ENCODE peak calls at places on chromosomes 16 and 17, in six cellular contexts. N is upper lobe of left lung, B is cardiac muscle cell, V is colonic mucosa, R is transverse colon, P is aorta. E is an unnamed sample.

GRCh38 chr17:47265983-47266541 is 12.4 kb downstream of the ITGB3 start:
- DNase-seq in N (no peak), B (no peak), V (no peak), R (peak; percentile 32), P (no peak), E (no peak)

GRCh38 chr17:67374329-67375053 is 2.6 kb upstream of the PITPNC1 start:
- DNase-seq in N (peak; percentile 88), B (peak; percentile 90), V (peak; percentile 88), R (peak; percentile 87), P (peak; percentile 92), E (peak; percentile 89)

GRCh38 chr16:55152875-55153390 is 171.1 kb upstream of the IRX6 start:
- DNase-seq in N (no peak), B (no peak), V (no peak), R (no peak), P (no peak), E (no peak)

GRCh38 chr17:2685696-2686095 is 25.9 kb downstream of the CLUH start:
- DNase-seq in N (peak; percentile 75), B (no peak), V (peak; percentile 15), R (no peak), P (no peak), E (no peak)

GRCh38 chr16:80120899-80121521 is 419.8 kb upstream of the DYNLRB2 start:
- DNase-seq in N (no peak), B (no peak), V (no peak), R (no peak), P (no peak), E (no peak)

GRCh38 chr16:71626018-71626857 is at the start of gene MARVELD3:
- DNase-seq in N (peak; percentile 97), B (peak; percentile 24), V (peak; percentile 93), R (peak; percentile 94), P (peak; percentile 52), E (peak; percentile 89)

GRCh38 chr17:72926171-72926570 is 166.3 kb downstream of the SLC39A11 start:
- DNase-seq in N (no peak), B (no peak), V (no peak), R (no peak), P (no peak), E (no peak)

GRCh38 chr17:14737984-14738651 is 437.2 kb downstream of the HS3ST3B1 start:
- DNase-seq in N (peak; percentile 75), B (no peak), V (no peak), R (peak; percentile 49), P (peak; percentile 71), E (peak; percentile 65)

GRCh38 chr17:2292100-2292499 is 11.5 kb downstream of the SMG6 start:
- DNase-seq in N (no peak), B (peak; percentile 16), V (no peak), R (no peak), P (no peak), E (no peak)

GRCh38 chr17:64118452-64118979 is 11.4 kb downstream of the ERN1 start:
- DNase-seq in N (no peak), B (peak; percentile 26), V (peak; percentile 36), R (peak; percentile 32), P (peak; percentile 58), E (no peak)

GRCh38 chr16:53744449-53744848 is 40.5 kb downstream of the FTO start:
- DNase-seq in N (no peak), B (no peak), V (no peak), R (no peak), P (no peak), E (no peak)

GRCh38 chr16:76535-77272 is 1.3 kb upstream of the MPG start:
- DNase-seq in N (peak; percentile 84), B (no peak), V (peak; percentile 83), R (peak; percentile 71), P (peak; percentile 90), E (peak; percentile 85)

GRCh38 chr16:65054457-65054856 is 67.4 kb downstream of the CDH11 start:
- DNase-seq in N (no peak), B (no peak), V (no peak), R (no peak), P (no peak), E (no peak)

GRCh38 chr17:64546716-64547115 is 39.9 kb downstream of the CEP95 start:
- DNase-seq in N (no peak), B (no peak), V (no peak), R (no peak), P (no peak), E (no peak)

GRCh38 chr17:30290696-30291570 is 811 bp downstream of the BLMH start:
- DNase-seq in N (peak; percentile 89), B (peak; percentile 58), V (peak; percentile 72), R (peak; percentile 58), P (peak; percentile 50), E (peak; percentile 68)

GRCh38 chr17:43576563-43577229 is 30.6 kb upstream of the ETV4 start:
- DNase-seq in N (no peak), B (peak; percentile 79), V (peak; percentile 76), R (peak; percentile 75), P (peak; percentile 74), E (peak; percentile 76)

GRCh38 chr17:58352843-58353719 is 1.1 kb upstream of the SUPT4H1 start:
- DNase-seq in N (no peak), B (peak; percentile 83), V (no peak), R (peak; percentile 57), P (peak; percentile 65), E (peak; percentile 59)

GRCh38 chr17:41048441-41048840 is 1.3 kb upstream of the KRTAP2-1 start:
- DNase-seq in N (no peak), B (no peak), V (no peak), R (no peak), P (no peak), E (no peak)

GRCh38 chr17:66726846-66727245 is 108.1 kb upstream of the CACNG5 start:
- DNase-seq in N (no peak), B (no peak), V (no peak), R (no peak), P (no peak), E (no peak)

GRCh38 chr17:41453069-41453468 is 12.3 kb upstream of the KRT38 start:
- DNase-seq in N (no peak), B (no peak), V (no peak), R (no peak), P (no peak), E (no peak)

GRCh38 chr17:50049636-50050035 is 6.3 kb upstream of the ITGA3 start:
- DNase-seq in N (no peak), B (no peak), V (no peak), R (no peak), P (no peak), E (no peak)

GRCh38 chr17:50347087-50347893 is 1.4 kb downstream of the XYLT2 start:
- DNase-seq in N (peak; percentile 44), B (no peak), V (no peak), R (no peak), P (no peak), E (peak; percentile 36)

GRCh38 chr16:82451449-82451848 is 175.3 kb upstream of the CDH13 start:
- DNase-seq in N (no peak), B (no peak), V (no peak), R (no peak), P (no peak), E (no peak)

GRCh38 chr17:48483004-48483403 is 47.8 kb downstream of the HOXB1 start:
- DNase-seq in N (peak; percentile 24), B (no peak), V (no peak), R (no peak), P (no peak), E (no peak)

GRCh38 chr17:48483471-48484131 is 47.2 kb downstream of the HOXB1 start:
- DNase-seq in N (no peak), B (no peak), V (no peak), R (peak; percentile 38), P (peak; percentile 52), E (peak; percentile 19)

GRCh38 chr17:48484256-48484655 is 46.6 kb downstream of the HOXB1 start:
- DNase-seq in N (no peak), B (no peak), V (no peak), R (no peak), P (no peak), E (no peak)

GRCh38 chr17:48486557-48486956 is 44.3 kb downstream of the HOXB1 start:
- DNase-seq in N (no peak), B (no peak), V (no peak), R (no peak), P (peak; percentile 56), E (no peak)

DNA sequence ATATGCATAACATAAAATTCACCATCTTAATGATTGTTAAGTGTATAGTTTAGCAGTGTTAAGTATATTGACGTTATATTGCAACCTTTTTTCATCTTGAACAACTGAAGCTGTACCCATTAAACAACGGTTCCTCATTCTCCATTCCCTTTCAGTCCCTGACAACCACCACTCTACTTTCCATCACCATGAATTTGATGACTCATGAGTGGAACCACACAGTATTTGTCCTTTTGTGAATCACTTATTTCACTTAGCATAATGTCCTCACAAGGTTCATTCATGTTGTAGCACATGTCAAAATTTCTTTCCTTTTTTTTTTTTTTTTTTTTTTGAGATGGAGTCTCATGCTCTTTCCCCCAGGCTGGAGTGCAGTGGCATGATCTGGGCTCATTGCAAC is 46.0 kb downstream of the HOXB1 start:
- DNase-seq in N (no peak), B (no peak), V (no peak), R (no peak), P (no peak), E (no peak)
- H3K4me1 ChIP-seq in N (no peaks in the 10 kb centered on the region), B (peaks cover 16% of the 10 kb centered on the region), V (peaks cover 3% of the 10 kb centered on the region), R (no peaks in the 10 kb centered on the region), P (no peaks in the 10 kb centered on the region), E (no peaks in the 10 kb centered on the region)

GRCh38 chr16:75236736-75237397 is 14.6 kb downstream of the BCAR1 start:
- DNase-seq in N (peak; percentile 80), B (no peak), V (no peak), R (no peak), P (peak; percentile 49), E (peak; percentile 24)

GRCh38 chr16:75236232-75236631 is 15.2 kb downstream of the BCAR1 start:
- DNase-seq in N (no peak), B (no peak), V (no peak), R (no peak), P (no peak), E (no peak)

GRCh38 chr16:75233611-75233938 is 14.8 kb downstream of the CTRB1 start:
- DNase-seq in N (no peak), B (no peak), V (no peak), R (no peak), P (no peak), E (no peak)

GRCh38 chr16:75235721-75236193 is 15.7 kb downstream of the BCAR1 start:
- DNase-seq in N (peak; percentile 84), B (no peak), V (peak; percentile 19), R (no peak), P (peak; percentile 48), E (no peak)

GRCh38 chr16:75234856-75235696 is 16.3 kb downstream of the CTRB1 start:
- DNase-seq in N (peak; percentile 85), B (no peak), V (peak; percentile 21), R (no peak), P (peak; percentile 47), E (no peak)
- H3K36me3 ChIP-seq in N (peaks cover 62% of the 10 kb centered on the region), B (peaks cover 22% of the 10 kb centered on the region), V (peaks cover 3% of the 10 kb centered on the region), R (no peaks in the 10 kb centered on the region), P (no peaks in the 10 kb centered on the region), E (peaks cover 3% of the 10 kb centered on the region)

DNA sequence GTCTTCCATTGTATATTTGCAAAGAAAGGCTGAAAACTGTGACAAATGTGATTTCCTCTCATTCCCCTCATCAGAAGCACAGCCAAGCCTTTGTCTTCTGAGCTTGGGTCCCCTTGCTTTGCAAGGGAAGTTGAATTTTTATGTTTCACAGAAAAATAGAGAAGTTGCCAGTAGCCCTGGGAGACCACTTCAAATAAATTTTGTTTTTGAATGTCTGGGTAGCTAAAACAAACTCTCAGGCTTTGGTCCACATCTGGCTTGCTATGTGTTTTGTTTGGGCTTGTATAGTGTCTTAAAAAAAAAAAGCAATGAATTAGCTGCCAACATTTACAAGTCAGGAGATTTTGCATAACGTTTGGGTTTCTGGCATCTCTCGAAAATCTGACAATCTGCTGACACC is 24.1 kb downstream of the PIK3R6 start:
- DNase-seq in N (no peak), B (no peak), V (no peak), R (no peak), P (no peak), E (no peak)
- H3K4me3 ChIP-seq in N (no peak overlapping the region), B (no peak overlapping the region), V (no peak overlapping the region), R (no peak overlapping the region), P (no peak overlapping the region), E (no peak overlapping the region)

GRCh38 chr17:76078859-76079576 is at the start of gene ZACN:
- DNase-seq in N (peak; percentile 39), B (no peak), V (no peak), R (no peak), P (no peak), E (peak; percentile 49)
- H3K4me1 ChIP-seq in N (peaks cover 45% of the 10 kb centered on the region), B (peaks cover 29% of the 10 kb centered on the region), V (peaks cover 28% of the 10 kb centered on the region), R (peaks cover 30% of the 10 kb centered on the region), P (no peaks in the 10 kb centered on the region), E (peaks cover 27% of the 10 kb centered on the region)

E was measured in mucosa of descending colon.